ENCODE peak calls at places on chromosomes 13 and 19, in eight cellular contexts. E is NAMALWA; C is cardiac fibroblast; B is NCI-H2171 treated with DMSO at 0.1 percent for 48 hours; R is hypothalamus; N is T-helper 2 cell; S is activated CD4-positive, alpha-beta T cell treated with anti-CD3 and anti-CD28 coated beads, Interleukin-2, amount 10 ng/mL, durations not matched to agents 7 days and 5 days; H is activated CD8-positive, alpha-beta T cell treated with anti-CD3 and anti-CD28 coated beads, Interleukin-2, amount 10 ng/mL, durations not matched to agents 7 days and 5 days. M is an unnamed sample.

GRCh38 chr19:39539165-39539518 is 819 bp downstream of the EID2 start:
- DNase-seq in S (no peak), R (no peak), H (no peak), C (no peak), B (no peak), N (no peak), E (peak; percentile 66), M (peak; percentile 53)

GRCh38 chr19:34327851-34328250 is 37.1 kb upstream of the GPI start:
- DNase-seq in E (no peak), H (no peak), R (no peak), S (no peak), B (no peak), C (no peak), N (no peak), M (no peak)

GRCh38 chr19:46610413-46610775 is 9.3 kb downstream of the CALM3 start:
- DNase-seq in B (no peak), H (no peak), E (no peak), C (no peak), N (no peak), S (no peak), R (no peak), M (no peak)

GRCh38 chr13:79655509-79655908 is 174.6 kb downstream of the NDFIP2 start:
- DNase-seq in R (no peak), H (no peak), E (no peak), S (no peak), C (no peak), B (no peak), N (no peak), M (no peak)

GRCh38 chr19:4870025-4870700 is 2.7 kb upstream of the PLIN3 start:
- DNase-seq in R (no peak), E (no peak), H (peak; percentile 43), S (no peak), C (peak; percentile 94), B (no peak), N (no peak), M (peak; percentile 93)

GRCh38 chr19:10230155-10230903 is 802 bp downstream of the S1PR2 start:
- DNase-seq in E (no peak), N (peak; percentile 73), C (peak; percentile 79), H (peak; percentile 62), R (peak; percentile 28), S (peak; percentile 56), B (no peak), M (peak; percentile 64)

GRCh38 chr19:11552666-11553372 is 6.2 kb downstream of the ELOF1 start:
- DNase-seq in E (no peak), N (no peak), B (no peak), R (no peak), H (no peak), S (no peak), C (no peak), M (no peak)

GRCh38 chr19:50835785-50836542 is 2.6 kb upstream of the KLK15 start:
- DNase-seq in R (peak; percentile 33), H (peak; percentile 78), N (peak; percentile 12), S (peak; percentile 71), B (peak; percentile 86), C (peak; percentile 58), E (peak; percentile 70), M (peak; percentile 31)

GRCh38 chr13:98228661-98229349 is 51.7 kb upstream of the RNF113B start:
- DNase-seq in N (no peak), H (no peak), E (no peak), R (no peak), B (no peak), S (no peak), C (no peak), M (peak; percentile 20)

GRCh38 chr19:45440873-45441654 is 17.3 kb upstream of the ERCC1 start:
- DNase-seq in R (no peak), S (no peak), N (no peak), E (no peak), C (peak; percentile 66), B (no peak), H (no peak), M (no peak)

GRCh38 chr13:73547239-73547638 is 488.4 kb downstream of the KLF5 start:
- DNase-seq in R (no peak), S (no peak), B (no peak), C (no peak), E (no peak), N (no peak), H (no peak), M (no peak)

GRCh38 chr19:13633109-13633508 is 126.8 kb upstream of the CACNA1A start:
- DNase-seq in N (no peak), R (no peak), S (no peak), C (peak; percentile 15), B (peak; percentile 99), H (no peak), E (no peak), M (peak; percentile 65)

GRCh38 chr13:76654263-76654662 is 231.9 kb downstream of the KCTD12 start:
- DNase-seq in N (no peak), H (no peak), C (no peak), B (no peak), E (no peak), S (no peak), R (no peak), M (no peak)

M was measured in fibroblast of the aortic adventitia.